ENCODE peak calls at places on chromosome 20, in six cellular contexts. D is HAP-1, C is uterus, R is IMR-90, Y is aorta, J is pancreas. V is an unnamed sample.
A peak's percentile ranks its signal among the peaks of the same experiment; 100 is the strongest.

GRCh38 chr20:16952965-16953364 is 204.8 kb downstream of the OTOR start:
- DNase-seq in D (no peak), C (no peak), R (no peak), Y (no peak), J (no peak), V (no peak)

GRCh38 chr20:46353506-46354206 is 45.4 kb upstream of the CDH22 start:
- DNase-seq in D (no peak), C (no peak), R (no peak), Y (no peak), J (no peak), V (no peak)

GRCh38 chr20:50496773-50497375 is 13.3 kb upstream of the PTPN1 start:
- DNase-seq in D (no peak), C (no peak), R (no peak), Y (no peak), J (no peak), V (peak; percentile 96)

GRCh38 chr20:4247898-4248858 is 232.8 kb upstream of the RNF24 start:
- DNase-seq in D (no peak), C (no peak), R (no peak), Y (no peak), J (no peak), V (no peak)

GRCh38 chr20:34708621-34709043 is 4.5 kb downstream of the TP53INP2 start:
- DNase-seq in D (peak; percentile 32), C (peak; percentile 70), R (peak; percentile 16), Y (peak; percentile 60), J (no peak), V (no peak)

GRCh38 chr20:19981091-19981490 is 36.1 kb upstream of the NAA20 start:
- DNase-seq in D (no peak), C (no peak), R (peak; percentile 59), Y (no peak), J (no peak), V (no peak)

GRCh38 chr20:51928931-51929330 is 126.6 kb upstream of the SALL4 start:
- DNase-seq in D (no peak), C (no peak), R (no peak), Y (no peak), J (no peak), V (no peak)

GRCh38 chr20:37356387-37356786 is 10.4 kb downstream of the SRC start:
- DNase-seq in D (no peak), C (peak; percentile 52), R (no peak), Y (peak; percentile 94), J (no peak), V (peak; percentile 99)

GRCh38 chr20:51221791-51222408 is 199.0 kb upstream of the KCNG1 start:
- DNase-seq in D (no peak), C (no peak), R (peak; percentile 68), Y (no peak), J (no peak), V (no peak)

GRCh38 chr20:44460795-44461141 is 14.9 kb upstream of the TTPAL start:
- DNase-seq in D (peak; percentile 34), C (no peak), R (peak; percentile 23), Y (no peak), J (no peak), V (no peak)

GRCh38 chr20:3545401-3545925 is 74.6 kb downstream of the ATRN start:
- DNase-seq in D (no peak), C (no peak), R (no peak), Y (no peak), J (no peak), V (no peak)

GRCh38 chr20:50392138-50392866 is 117.9 kb upstream of the PTPN1 start:
- DNase-seq in D (no peak), C (no peak), R (no peak), Y (no peak), J (no peak), V (no peak)

GRCh38 chr20:10635476-10636208 is 38.2 kb downstream of the JAG1 start:
- DNase-seq in D (no peak), C (no peak), R (no peak), Y (no peak), J (no peak), V (no peak)
- H3K4me1 ChIP-seq in D (peaks cover 3% of the 10 kb centered on the region), C (no peaks in the 10 kb centered on the region), R (peaks cover 24% of the 10 kb centered on the region), Y (peaks cover 13% of the 10 kb centered on the region), J (no peaks in the 10 kb centered on the region), V (peaks cover 47% of the 10 kb centered on the region)

GRCh38 chr20:10466855-10467254 is 31.8 kb downstream of the SLX4IP start:
- DNase-seq in D (peak; percentile 95), C (no peak), R (no peak), Y (no peak), J (no peak), V (no peak)

GRCh38 chr20:10463622-10464021 is 28.5 kb downstream of the SLX4IP start:
- DNase-seq in D (no peak), C (no peak), R (no peak), Y (no peak), J (no peak), V (no peak)

GRCh38 chr20:10469599-10469998 is 34.5 kb downstream of the SLX4IP start:
- DNase-seq in D (peak; percentile 53), C (peak; percentile 42), R (peak; percentile 87), Y (peak; percentile 69), J (no peak), V (no peak)

GRCh38 chr20:10466325-10466724 is 31.2 kb downstream of the SLX4IP start:
- DNase-seq in D (peak; percentile 90), C (no peak), R (peak; percentile 16), Y (no peak), J (no peak), V (no peak)

GRCh38 chr20:10467985-10468845 is 33.1 kb downstream of the SLX4IP start:
- DNase-seq in D (no peak), C (no peak), R (peak; percentile 32), Y (no peak), J (no peak), V (no peak)
- H3K4me3 ChIP-seq in D (no peak overlapping the region), C (no peak overlapping the region), R (no peak overlapping the region), Y (no peak overlapping the region), J (no peak overlapping the region), V (no peak overlapping the region)

GRCh38 chr20:22412977-22413868 is 171.1 kb downstream of the FOXA2 start:
- DNase-seq in D (no peak), C (no peak), R (no peak), Y (no peak), J (no peak), V (no peak)

GRCh38 chr20:22408521-22409402 is 175.6 kb downstream of the FOXA2 start:
- DNase-seq in D (no peak), C (no peak), R (no peak), Y (no peak), J (no peak), V (no peak)

GRCh38 chr20:22411568-22412450 is 172.6 kb downstream of the FOXA2 start:
- DNase-seq in D (no peak), C (peak; percentile 57), R (no peak), Y (peak; percentile 75), J (peak; percentile 74), V (no peak)

GRCh38 chr20:22407237-22408193 is 176.9 kb downstream of the FOXA2 start:
- DNase-seq in D (no peak), C (no peak), R (no peak), Y (no peak), J (no peak), V (no peak)

DNA sequence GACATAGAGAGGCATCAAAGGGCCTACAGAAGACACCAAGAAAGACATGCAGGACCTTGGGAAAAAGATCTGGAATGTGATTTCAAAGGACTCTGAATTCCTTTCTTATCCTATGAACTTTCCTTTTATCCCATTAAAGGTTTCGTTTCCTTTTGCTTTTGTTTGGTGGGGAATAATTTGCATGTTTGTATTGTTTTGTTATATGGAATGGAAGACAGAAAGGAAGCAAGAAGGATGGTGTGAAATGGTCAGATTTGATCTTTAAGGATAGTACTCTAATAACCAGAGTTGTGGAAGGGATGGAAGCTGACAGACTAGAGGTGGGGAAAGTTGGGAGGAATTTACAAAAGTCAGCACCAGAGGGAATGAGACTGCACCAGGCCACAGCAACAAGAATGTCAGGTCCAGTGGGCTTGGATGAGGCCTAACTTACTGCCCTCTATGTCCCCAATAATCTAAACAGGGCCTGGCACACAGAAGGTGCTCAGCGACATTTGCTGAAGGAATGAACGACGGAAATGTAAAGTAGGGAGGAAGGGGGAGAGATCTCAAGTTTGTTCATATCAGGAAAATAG is 173.7 kb downstream of the FOXA2 start:
- DNase-seq in D (no peak), C (no peak), R (no peak), Y (no peak), J (no peak), V (no peak)
- H3K4me1 ChIP-seq in D (no peaks in the 10 kb centered on the region), C (no peaks in the 10 kb centered on the region), R (no peaks in the 10 kb centered on the region), Y (no peaks in the 10 kb centered on the region), J (no peaks in the 10 kb centered on the region), V (no peaks in the 10 kb centered on the region)

DNA sequence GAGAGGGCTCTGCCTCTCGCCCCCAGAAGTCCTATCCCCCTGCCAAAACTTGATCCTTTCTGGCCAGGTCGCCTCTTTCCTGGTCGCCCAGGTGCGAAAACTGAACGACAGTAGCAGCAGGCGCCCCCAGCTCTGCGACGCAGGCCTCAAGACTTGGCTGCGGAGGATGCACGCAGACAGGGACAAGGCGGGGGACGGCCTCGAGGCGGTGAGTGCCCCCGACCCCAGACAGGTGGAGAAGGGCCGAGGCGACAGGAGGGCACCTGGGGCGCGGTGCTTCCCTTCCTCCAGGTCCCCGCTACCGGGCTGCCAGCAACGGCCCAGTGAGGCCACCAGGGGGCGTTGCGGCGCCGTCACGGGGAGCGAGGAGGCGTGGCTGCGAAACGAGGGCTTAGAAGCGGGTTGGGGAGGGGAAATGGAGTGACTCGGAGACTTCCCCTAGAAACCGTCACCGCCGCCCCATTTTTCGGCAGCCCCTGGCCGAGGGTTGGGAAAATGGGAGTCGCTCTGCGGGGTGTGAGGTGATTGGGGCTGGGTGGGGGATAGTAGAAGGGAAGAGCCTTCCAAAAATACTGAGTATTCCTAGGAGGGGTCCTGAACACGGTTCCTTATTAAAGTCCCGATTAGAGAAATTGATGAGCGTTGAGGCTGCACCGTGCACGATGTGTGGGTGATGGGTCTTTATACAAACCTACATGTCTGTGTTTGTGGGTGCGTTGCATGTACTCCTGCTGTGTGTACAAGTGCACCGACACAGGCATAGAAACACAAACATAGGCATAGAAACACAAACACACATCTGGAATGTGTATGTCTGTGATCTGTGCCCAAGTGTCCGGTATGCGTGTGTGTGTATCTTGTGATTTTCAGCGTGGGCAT is 44.6 kb downstream of the ARHGAP40 start:
- DNase-seq in D (peak; percentile 62), C (peak; percentile 60), R (peak; percentile 50), Y (peak; percentile 81), J (peak; percentile 52), V (peak; percentile 91)
- H3K4me3 ChIP-seq in D (peak overlapping the region; percentile 15), C (no peak overlapping the region), R (no peak overlapping the region), Y (no peak overlapping the region), J (no peak overlapping the region), V (peak overlapping the region; percentile 1)

GRCh38 chr20:58895796-58896180 is 43.3 kb downstream of the GNAS start:
- DNase-seq in D (no peak), C (no peak), R (no peak), Y (no peak), J (no peak), V (no peak)
- H3K4me1 ChIP-seq in D (peaks cover 40% of the 10 kb centered on the region), C (peaks cover 25% of the 10 kb centered on the region), R (peaks cover 21% of the 10 kb centered on the region), Y (peaks cover 10% of the 10 kb centered on the region), J (peaks cover 25% of the 10 kb centered on the region), V (peaks cover 25% of the 10 kb centered on the region)

GRCh38 chr20:23130622-23130916 is 44.4 kb upstream of the CD93 start:
- DNase-seq in D (no peak), C (no peak), R (no peak), Y (no peak), J (no peak), V (no peak)

GRCh38 chr20:23129891-23130621 is 43.9 kb upstream of the CD93 start:
- DNase-seq in D (no peak), C (no peak), R (no peak), Y (peak; percentile 52), J (no peak), V (peak; percentile 28)

GRCh38 chr20:23129256-23129655 is 43.1 kb upstream of the CD93 start:
- DNase-seq in D (no peak), C (no peak), R (no peak), Y (peak; percentile 24), J (no peak), V (no peak)

GRCh38 chr20:23127506-23128279 is 41.6 kb upstream of the CD93 start:
- DNase-seq in D (no peak), C (no peak), R (no peak), Y (peak; percentile 32), J (no peak), V (peak; percentile 39)

GRCh38 chr20:23128461-23129125 is 42.5 kb upstream of the CD93 start:
- DNase-seq in D (no peak), C (no peak), R (no peak), Y (peak; percentile 39), J (no peak), V (peak; percentile 39)
- H3K4me3 ChIP-seq in D (no peak overlapping the region), C (no peak overlapping the region), R (no peak overlapping the region), Y (no peak overlapping the region), J (no peak overlapping the region), V (no peak overlapping the region)

V was measured in RWPE2.